ENCODE peak calls at places on chromosomes 6 and 20, in ten cellular contexts. C, Z, A, J, D, N, W, H, U and B are unnamed samples.
A peak's percentile ranks its signal among the peaks of the same experiment; 100 is the strongest.

GRCh38 chr6:37289931-37290330 is 32.0 kb upstream of the TMEM217 start:
- DNase-seq in C (no peak), Z (no peak), A (no peak), J (no peak), D (no peak), N (no peak), W (no peak), H (no peak), U (no peak), B (peak; percentile 64)

GRCh38 chr20:47547034-47547387 is 45.3 kb downstream of the NCOA3 start:
- DNase-seq in C (no peak), Z (no peak), A (no peak), J (no peak), D (no peak), N (no peak), W (no peak), H (no peak), U (no peak), B (no peak)

GRCh38 chr6:4496284-4496683 is 279.9 kb upstream of the CDYL start:
- DNase-seq in C (no peak), Z (no peak), A (no peak), J (no peak), D (no peak), N (no peak), W (no peak), H (no peak), U (no peak), B (no peak)

GRCh38 chr6:137351890-137352289 is 132.7 kb upstream of the IFNGR1 start:
- DNase-seq in C (no peak), Z (no peak), A (no peak), J (no peak), D (peak; percentile 86), N (no peak), W (no peak), H (no peak), U (no peak), B (no peak)

GRCh38 chr20:63552481-63553249 is 1.3 kb upstream of the FNDC11 start:
- DNase-seq in C (no peak), Z (no peak), A (no peak), J (no peak), D (no peak), N (no peak), W (no peak), H (no peak), U (no peak), B (peak; percentile 81)

GRCh38 chr20:38764563-38765355 is 16.5 kb downstream of the ACTR5 start:
- DNase-seq in C (no peak), Z (peak; percentile 66), A (peak; percentile 80), J (no peak), D (peak; percentile 35), N (no peak), W (no peak), H (peak; percentile 96), U (peak; percentile 21), B (peak; percentile 74)

GRCh38 chr20:23920936-23921335 is 41.4 kb upstream of the CST5 start:
- DNase-seq in C (no peak), Z (no peak), A (peak; percentile 25), J (no peak), D (no peak), N (no peak), W (no peak), H (no peak), U (no peak), B (no peak)

GRCh38 chr6:5438882-5439584 is 177.7 kb downstream of the FARS2 start:
- DNase-seq in C (no peak), Z (no peak), A (no peak), J (no peak), D (no peak), N (no peak), W (no peak), H (no peak), U (no peak), B (no peak)

GRCh38 chr6:138410972-138411667 is 7.1 kb downstream of the HEBP2 start:
- DNase-seq in C (no peak), Z (no peak), A (peak; percentile 41), J (no peak), D (no peak), N (no peak), W (no peak), H (peak; percentile 80), U (no peak), B (no peak)

GRCh38 chr20:37516697-37517370 is 4.2 kb upstream of the NNAT start:
- DNase-seq in C (no peak), Z (peak; percentile 68), A (peak; percentile 45), J (no peak), D (no peak), N (no peak), W (no peak), H (no peak), U (no peak), B (no peak)

GRCh38 chr6:110355727-110356126 is 2.4 kb downstream of the METTL24 start:
- DNase-seq in C (no peak), Z (no peak), A (no peak), J (no peak), D (no peak), N (no peak), W (no peak), H (no peak), U (no peak), B (no peak)

GRCh38 chr20:62840244-62841197 is 21.1 kb downstream of the TCFL5 start:
- DNase-seq in C (peak; percentile 51), Z (no peak), A (no peak), J (no peak), D (no peak), N (no peak), W (no peak), H (no peak), U (no peak), B (no peak)

GRCh38 chr20:37308098-37309050 is 18.9 kb downstream of the MANBAL start:
- DNase-seq in C (no peak), Z (no peak), A (no peak), J (no peak), D (no peak), N (peak; percentile 54), W (no peak), H (no peak), U (no peak), B (peak; percentile 62)

GRCh38 chr6:155177369-155177961 is 86.3 kb upstream of the CLDN20 start:
- DNase-seq in C (no peak), Z (peak; percentile 32), A (peak; percentile 93), J (no peak), D (peak; percentile 72), N (no peak), W (no peak), H (peak; percentile 53), U (no peak), B (no peak)

GRCh38 chr20:39986231-39986904 is 702.7 kb downstream of the MAFB start:
- DNase-seq in C (peak; percentile 23), Z (no peak), A (peak; percentile 80), J (peak; percentile 57), D (no peak), N (no peak), W (no peak), H (no peak), U (no peak), B (no peak)

GRCh38 chr20:39619386-39619785 is 657.2 kb downstream of the DHX35 start:
- DNase-seq in C (no peak), Z (no peak), A (no peak), J (no peak), D (no peak), N (no peak), W (no peak), H (no peak), U (no peak), B (no peak)

GRCh38 chr20:48409216-48409615 is 418.6 kb downstream of the PREX1 start:
- DNase-seq in C (no peak), Z (no peak), A (no peak), J (no peak), D (no peak), N (no peak), W (no peak), H (peak; percentile 16), U (no peak), B (no peak)